ENCODE peak calls at places on chromosomes 1 and 21, in five cellular contexts. D is stimulated activated effector memory CD8-positive, alpha-beta T cell treated with anti-CD3 and anti-CD28 coated beads, Interleukin-12 subunit alpha, Interleukin-12 subunit beta, amount 100 ng/mL, for 72 hours; E is myocyte; R is coronary artery; I is stimulated activated CD8-positive, alpha-beta memory T cell treated with anti-CD3 and anti-CD28 coated beads, Interleukin-15, amount 100 ng/mL, for 4 hours. L is an unnamed sample.

GRCh38 chr1:193183019-193183643 is 3.3 kb downstream of the B3GALT2 start:
- DNase-seq in E (peak; percentile 65), D (no peak), I (no peak), R (no peak), L (no peak)

GRCh38 chr1:152745765-152746444 is 11.9 kb upstream of the KPRP start:
- DNase-seq in I (no peak), E (no peak), R (no peak), D (no peak), L (no peak)

GRCh38 chr1:183124259-183124658 is 61.8 kb upstream of the LAMC2 start:
- DNase-seq in E (no peak), D (no peak), I (no peak), R (no peak), L (no peak)

GRCh38 chr1:93616996-93617669 is 64.5 kb downstream of the BCAR3 start:
- DNase-seq in R (peak; percentile 81), I (no peak), E (no peak), D (no peak), L (peak; percentile 62)

GRCh38 chr1:4674676-4675075 is 20.3 kb downstream of the AJAP1 start:
- DNase-seq in R (no peak), E (no peak), I (no peak), D (no peak), L (no peak)

GRCh38 chr1:215273838-215274516 is 191.4 kb downstream of the KCNK2 start:
- DNase-seq in D (no peak), R (no peak), E (peak; percentile 57), I (no peak), L (no peak)

GRCh38 chr1:81305997-81306452 is 494.7 kb upstream of the ADGRL2 start:
- DNase-seq in I (no peak), R (no peak), D (no peak), E (peak; percentile 23), L (no peak)

GRCh38 chr1:9495854-9496374 is 43.4 kb upstream of the SLC25A33 start:
- DNase-seq in I (no peak), D (no peak), R (no peak), E (no peak), L (no peak)

GRCh38 chr1:165884690-165885304 is 57.4 kb downstream of the UCK2 start:
- DNase-seq in E (peak; percentile 56), R (no peak), D (no peak), I (no peak), L (no peak)

GRCh38 chr1:223141021-223141420 is 2.0 kb downstream of the TLR5 start:
- DNase-seq in E (no peak), D (no peak), R (no peak), I (no peak), L (no peak)

GRCh38 chr21:35378881-35379280 is 329.8 kb upstream of the RUNX1 start:
- DNase-seq in R (no peak), E (no peak), D (peak; percentile 30), I (no peak), L (no peak)

GRCh38 chr1:59685666-59686065 is 129.1 kb upstream of the HOOK1 start:
- DNase-seq in E (peak; percentile 71), D (no peak), R (no peak), I (no peak), L (no peak)

GRCh38 chr1:96236156-96236739 is 485.3 kb upstream of the PTBP2 start:
- DNase-seq in D (no peak), E (peak; percentile 72), R (no peak), I (no peak), L (no peak)

GRCh38 chr1:229557214-229557850 is 1.2 kb downstream of the ABCB10 start:
- DNase-seq in R (no peak), I (no peak), D (no peak), E (peak; percentile 15), L (no peak)

GRCh38 chr1:155834296-155834926 is 22.6 kb downstream of the GON4L start:
- DNase-seq in E (peak; percentile 17), D (no peak), I (no peak), R (no peak), L (no peak)

GRCh38 chr1:202283991-202284390 is 57.7 kb downstream of the UBE2T start:
- DNase-seq in I (no peak), D (no peak), E (no peak), R (no peak), L (no peak)

GRCh38 chr1:117615474-117615873 is 9.6 kb downstream of the TENT5C start:
- DNase-seq in D (peak; percentile 73), I (peak; percentile 7), R (peak; percentile 9), E (no peak), L (peak; percentile 52)

GRCh38 chr1:200512191-200512590 is 102.4 kb upstream of the ZNF281 start:
- DNase-seq in D (no peak), E (peak; percentile 77), R (no peak), I (no peak), L (peak; percentile 39)

GRCh38 chr1:214022810-214023425 is 35.1 kb downstream of the PROX1 start:
- DNase-seq in E (no peak), I (no peak), D (no peak), R (no peak), L (no peak)

GRCh38 chr1:167737169-167737568 is 15.4 kb downstream of the MPZL1 start:
- DNase-seq in E (no peak), I (no peak), R (no peak), D (no peak), L (no peak)

GRCh38 chr1:180507826-180508724 is 5.7 kb upstream of the ACBD6 start:
- DNase-seq in I (no peak), R (no peak), D (no peak), E (no peak), L (no peak)

GRCh38 chr1:91693542-91693941 is 192.4 kb downstream of the TGFBR3 start:
- DNase-seq in E (peak; percentile 61), D (peak; percentile 43), I (no peak), R (no peak), L (peak; percentile 51)

GRCh38 chr1:119978018-119978505 is 81.7 kb upstream of the ADAM30 start:
- DNase-seq in R (no peak), I (no peak), D (no peak), E (peak; percentile 24), L (no peak)

GRCh38 chr1:12177999-12178441 is 11.2 kb downstream of the TNFRSF1B start:
- DNase-seq in R (no peak), E (peak; percentile 26), I (peak; percentile 94), D (peak; percentile 93), L (peak; percentile 59)

GRCh38 chr1:72649211-72649888 is 367.0 kb upstream of the NEGR1 start:
- DNase-seq in I (no peak), E (no peak), D (no peak), R (no peak), L (no peak)

GRCh38 chr1:71650126-71650525 is 569.3 kb upstream of the ZRANB2 start:
- DNase-seq in R (no peak), D (no peak), I (no peak), E (no peak), L (no peak)

GRCh38 chr21:42433946-42434551 is 30.3 kb downstream of the UBASH3A start:
- DNase-seq in E (no peak), R (no peak), D (no peak), I (no peak), L (no peak)

GRCh38 chr1:165847486-165847885 is 20.1 kb downstream of the UCK2 start:
- DNase-seq in E (no peak), I (no peak), D (no peak), R (no peak), L (no peak)